ENCODE peak calls at places on chromosomes 16 and 17, in ten cellular contexts. One of them, this sample, is unnamed.

GRCh38 chr17:41697122-41697962 is 8.7 kb downstream of the EIF1 start:
- DNase-seq in MM.1S: peak; percentile 74
- DNase-seq in fibroblast of lung: peak; percentile 91
- DNase-seq in GM10248: no peak
- DNase-seq in fibroblast of mammary gland: peak; percentile 81
- DNase-seq in adrenal gland: peak; percentile 85
- DNase-seq in activated CD8-positive, alpha-beta T cell treated with anti-CD3 and anti-CD28 coated beads for 36 hours: no peak
- DNase-seq in GM06990: no peak
- DNase-seq in RWPE2: no peak
- DNase-seq in left ventricle myocardium inferior: peak; percentile 73
- DNase-seq in this sample: no peak

GRCh38 chr16:88045820-88046303 is 94.6 kb downstream of the BANP start:
- DNase-seq in GM10248: peak; percentile 86
- DNase-seq in adrenal gland: no peak
- DNase-seq in activated CD8-positive, alpha-beta T cell treated with anti-CD3 and anti-CD28 coated beads for 36 hours: no peak
- DNase-seq in RWPE2: no peak
- DNase-seq in GM06990: peak; percentile 87
- DNase-seq in fibroblast of mammary gland: no peak
- DNase-seq in MM.1S: no peak
- DNase-seq in left ventricle myocardium inferior: peak; percentile 11
- DNase-seq in fibroblast of lung: no peak
- DNase-seq in this sample: peak; percentile 84

GRCh38 chr16:11871193-11871592 is 19.9 kb upstream of the RSL1D1 start:
- DNase-seq in GM06990: no peak
- DNase-seq in RWPE2: no peak
- DNase-seq in fibroblast of lung: peak; percentile 48
- DNase-seq in fibroblast of mammary gland: peak; percentile 70
- DNase-seq in left ventricle myocardium inferior: no peak
- DNase-seq in MM.1S: no peak
- DNase-seq in activated CD8-positive, alpha-beta T cell treated with anti-CD3 and anti-CD28 coated beads for 36 hours: no peak
- DNase-seq in adrenal gland: no peak
- DNase-seq in GM10248: no peak
- DNase-seq in this sample: no peak

GRCh38 chr17:8868529-8868951 is 1.1 kb upstream of the PIK3R6 start:
- DNase-seq in fibroblast of lung: no peak
- DNase-seq in adrenal gland: no peak
- DNase-seq in GM10248: peak; percentile 56
- DNase-seq in RWPE2: no peak
- DNase-seq in left ventricle myocardium inferior: no peak
- DNase-seq in MM.1S: no peak
- DNase-seq in fibroblast of mammary gland: no peak
- DNase-seq in activated CD8-positive, alpha-beta T cell treated with anti-CD3 and anti-CD28 coated beads for 36 hours: peak; percentile 32
- DNase-seq in GM06990: no peak
- DNase-seq in this sample: peak; percentile 50

GRCh38 chr17:37770631-37771518 is 26.0 kb upstream of the HNF1B start:
- DNase-seq in GM10248: no peak
- DNase-seq in fibroblast of lung: peak; percentile 63
- DNase-seq in left ventricle myocardium inferior: peak; percentile 29
- DNase-seq in fibroblast of mammary gland: peak; percentile 56
- DNase-seq in RWPE2: no peak
- DNase-seq in MM.1S: peak; percentile 37
- DNase-seq in activated CD8-positive, alpha-beta T cell treated with anti-CD3 and anti-CD28 coated beads for 36 hours: peak; percentile 66
- DNase-seq in GM06990: no peak
- DNase-seq in adrenal gland: peak; percentile 72
- DNase-seq in this sample: no peak

GRCh38 chr17:58060596-58061191 is 22.5 kb upstream of the DYNLL2 start:
- DNase-seq in RWPE2: no peak
- DNase-seq in adrenal gland: peak; percentile 76
- DNase-seq in activated CD8-positive, alpha-beta T cell treated with anti-CD3 and anti-CD28 coated beads for 36 hours: no peak
- DNase-seq in left ventricle myocardium inferior: peak; percentile 72
- DNase-seq in fibroblast of lung: no peak
- DNase-seq in MM.1S: no peak
- DNase-seq in GM06990: no peak
- DNase-seq in GM10248: no peak
- DNase-seq in fibroblast of mammary gland: peak; percentile 22
- DNase-seq in this sample: no peak

GRCh38 chr17:63629627-63630026 is 7.4 kb downstream of the MAP3K3 start:
- DNase-seq in activated CD8-positive, alpha-beta T cell treated with anti-CD3 and anti-CD28 coated beads for 36 hours: no peak
- DNase-seq in RWPE2: no peak
- DNase-seq in left ventricle myocardium inferior: no peak
- DNase-seq in fibroblast of lung: no peak
- DNase-seq in GM06990: no peak
- DNase-seq in GM10248: no peak
- DNase-seq in fibroblast of mammary gland: no peak
- DNase-seq in adrenal gland: no peak
- DNase-seq in MM.1S: no peak
- DNase-seq in this sample: no peak

GRCh38 chr16:13109171-13109570 is 207.8 kb downstream of the SHISA9 start:
- DNase-seq in fibroblast of mammary gland: no peak
- DNase-seq in GM06990: no peak
- DNase-seq in fibroblast of lung: no peak
- DNase-seq in GM10248: no peak
- DNase-seq in left ventricle myocardium inferior: no peak
- DNase-seq in RWPE2: no peak
- DNase-seq in activated CD8-positive, alpha-beta T cell treated with anti-CD3 and anti-CD28 coated beads for 36 hours: no peak
- DNase-seq in adrenal gland: no peak
- DNase-seq in MM.1S: no peak
- DNase-seq in this sample: no peak

GRCh38 chr16:78925071-78925714 is 675.3 kb downstream of the MAF start:
- DNase-seq in fibroblast of mammary gland: peak; percentile 6
- DNase-seq in RWPE2: no peak
- DNase-seq in activated CD8-positive, alpha-beta T cell treated with anti-CD3 and anti-CD28 coated beads for 36 hours: peak; percentile 50
- DNase-seq in left ventricle myocardium inferior: peak; percentile 19
- DNase-seq in MM.1S: peak; percentile 59
- DNase-seq in fibroblast of lung: no peak
- DNase-seq in GM06990: peak; percentile 3
- DNase-seq in adrenal gland: peak; percentile 67
- DNase-seq in GM10248: no peak
- DNase-seq in this sample: peak; percentile 9

GRCh38 chr17:77677637-77678036 is 280.9 kb upstream of the TNRC6C start:
- DNase-seq in fibroblast of mammary gland: no peak
- DNase-seq in fibroblast of lung: no peak
- DNase-seq in GM06990: no peak
- DNase-seq in adrenal gland: no peak
- DNase-seq in left ventricle myocardium inferior: peak; percentile 36
- DNase-seq in GM10248: no peak
- DNase-seq in MM.1S: no peak
- DNase-seq in activated CD8-positive, alpha-beta T cell treated with anti-CD3 and anti-CD28 coated beads for 36 hours: no peak
- DNase-seq in RWPE2: no peak
- DNase-seq in this sample: no peak

GRCh38 chr17:1232786-1233185 is 37.5 kb upstream of the BHLHA9 start:
- DNase-seq in GM10248: no peak
- DNase-seq in MM.1S: no peak
- DNase-seq in fibroblast of lung: peak; percentile 58
- DNase-seq in GM06990: no peak
- DNase-seq in left ventricle myocardium inferior: no peak
- DNase-seq in fibroblast of mammary gland: peak; percentile 69
- DNase-seq in adrenal gland: no peak
- DNase-seq in activated CD8-positive, alpha-beta T cell treated with anti-CD3 and anti-CD28 coated beads for 36 hours: no peak
- DNase-seq in RWPE2: no peak
- DNase-seq in this sample: no peak

GRCh38 chr16:82384017-82384416 is 214.0 kb upstream of the MPHOSPH6 start:
- DNase-seq in fibroblast of lung: no peak
- DNase-seq in RWPE2: no peak
- DNase-seq in activated CD8-positive, alpha-beta T cell treated with anti-CD3 and anti-CD28 coated beads for 36 hours: no peak
- DNase-seq in GM06990: peak; percentile 24
- DNase-seq in GM10248: no peak
- DNase-seq in MM.1S: no peak
- DNase-seq in left ventricle myocardium inferior: no peak
- DNase-seq in fibroblast of mammary gland: no peak
- DNase-seq in adrenal gland: no peak
- DNase-seq in this sample: peak; percentile 7

GRCh38 chr17:83124871-83125514 is 45.6 kb downstream of the METRNL start:
- DNase-seq in RWPE2: no peak
- DNase-seq in GM10248: no peak
- DNase-seq in activated CD8-positive, alpha-beta T cell treated with anti-CD3 and anti-CD28 coated beads for 36 hours: peak; percentile 56
- DNase-seq in adrenal gland: no peak
- DNase-seq in left ventricle myocardium inferior: no peak
- DNase-seq in fibroblast of lung: no peak
- DNase-seq in fibroblast of mammary gland: no peak
- DNase-seq in MM.1S: no peak
- DNase-seq in GM06990: no peak
- DNase-seq in this sample: no peak

GRCh38 chr17:82281502-82282238 is 8.2 kb upstream of the CSNK1D start:
- DNase-seq in fibroblast of mammary gland: peak; percentile 58
- DNase-seq in fibroblast of lung: no peak
- DNase-seq in activated CD8-positive, alpha-beta T cell treated with anti-CD3 and anti-CD28 coated beads for 36 hours: peak; percentile 81
- DNase-seq in RWPE2: peak; percentile 93
- DNase-seq in MM.1S: no peak
- DNase-seq in adrenal gland: no peak
- DNase-seq in GM10248: no peak
- DNase-seq in GM06990: no peak
- DNase-seq in left ventricle myocardium inferior: no peak
- DNase-seq in this sample: no peak

GRCh38 chr16:57592591-57593003 is 35.8 kb upstream of the ADGRG1 start:
- DNase-seq in RWPE2: peak; percentile 36
- DNase-seq in adrenal gland: no peak
- DNase-seq in left ventricle myocardium inferior: no peak
- DNase-seq in fibroblast of mammary gland: no peak
- DNase-seq in GM10248: no peak
- DNase-seq in GM06990: no peak
- DNase-seq in activated CD8-positive, alpha-beta T cell treated with anti-CD3 and anti-CD28 coated beads for 36 hours: peak; percentile 90
- DNase-seq in fibroblast of lung: no peak
- DNase-seq in MM.1S: peak; percentile 39
- DNase-seq in this sample: no peak

GRCh38 chr17:77425791-77426641 is 285.2 kb downstream of the SEC14L1 start:
- DNase-seq in fibroblast of mammary gland: peak; percentile 92
- DNase-seq in RWPE2: peak; percentile 95
- DNase-seq in activated CD8-positive, alpha-beta T cell treated with anti-CD3 and anti-CD28 coated beads for 36 hours: peak; percentile 82
- DNase-seq in MM.1S: no peak
- DNase-seq in left ventricle myocardium inferior: no peak
- DNase-seq in GM06990: no peak
- DNase-seq in fibroblast of lung: peak; percentile 85
- DNase-seq in GM10248: no peak
- DNase-seq in adrenal gland: peak; percentile 91
- DNase-seq in this sample: no peak

GRCh38 chr17:15451681-15452080 is 15.7 kb downstream of the CDRT4 start:
- DNase-seq in RWPE2: no peak
- DNase-seq in activated CD8-positive, alpha-beta T cell treated with anti-CD3 and anti-CD28 coated beads for 36 hours: no peak
- DNase-seq in adrenal gland: no peak
- DNase-seq in left ventricle myocardium inferior: no peak
- DNase-seq in GM06990: no peak
- DNase-seq in MM.1S: no peak
- DNase-seq in GM10248: no peak
- DNase-seq in fibroblast of lung: no peak
- DNase-seq in fibroblast of mammary gland: no peak
- DNase-seq in this sample: no peak

GRCh38 chr17:40284085-40284713 is 3.5 kb upstream of the CDC6 start:
- DNase-seq in MM.1S: no peak
- DNase-seq in fibroblast of lung: peak; percentile 84
- DNase-seq in GM06990: no peak
- DNase-seq in adrenal gland: no peak
- DNase-seq in left ventricle myocardium inferior: no peak
- DNase-seq in GM10248: no peak
- DNase-seq in fibroblast of mammary gland: peak; percentile 57
- DNase-seq in RWPE2: no peak
- DNase-seq in activated CD8-positive, alpha-beta T cell treated with anti-CD3 and anti-CD28 coated beads for 36 hours: no peak
- DNase-seq in this sample: no peak
- TF ChIP-seq CTCF in MM.1S: no peak
- TF ChIP-seq CTCF in fibroblast of lung: peak; percentile 42
- TF ChIP-seq CTCF in GM06990: no peak
- TF ChIP-seq CTCF in adrenal gland: no peak
- TF ChIP-seq CTCF in left ventricle myocardium inferior: peak; percentile 34
- TF ChIP-seq CTCF in GM10248: no peak
- TF ChIP-seq CTCF in fibroblast of mammary gland: peak; percentile 41
- TF ChIP-seq CTCF in RWPE2: peak; percentile 15
- TF ChIP-seq CTCF in activated CD8-positive, alpha-beta T cell treated with anti-CD3 and anti-CD28 coated beads for 36 hours: no peak
- TF ChIP-seq CTCF in this sample: no peak

GRCh38 chr16:77897831-77898540 is 109.6 kb downstream of the VAT1L start:
- DNase-seq in GM06990: no peak
- DNase-seq in GM10248: no peak
- DNase-seq in adrenal gland: no peak
- DNase-seq in fibroblast of lung: peak; percentile 82
- DNase-seq in left ventricle myocardium inferior: no peak
- DNase-seq in RWPE2: no peak
- DNase-seq in fibroblast of mammary gland: no peak
- DNase-seq in MM.1S: no peak
- DNase-seq in activated CD8-positive, alpha-beta T cell treated with anti-CD3 and anti-CD28 coated beads for 36 hours: no peak
- DNase-seq in this sample: no peak
- TF ChIP-seq CTCF in GM06990: no peak
- TF ChIP-seq CTCF in GM10248: no peak
- TF ChIP-seq CTCF in adrenal gland: no peak
- TF ChIP-seq CTCF in fibroblast of lung: no peak
- TF ChIP-seq CTCF in left ventricle myocardium inferior: no peak
- TF ChIP-seq CTCF in RWPE2: no peak
- TF ChIP-seq CTCF in fibroblast of mammary gland: no peak
- TF ChIP-seq CTCF in MM.1S: no peak
- TF ChIP-seq CTCF in activated CD8-positive, alpha-beta T cell treated with anti-CD3 and anti-CD28 coated beads for 36 hours: no peak
- TF ChIP-seq CTCF in this sample: no peak

GRCh38 chr17:68291836-68292688 is 767 bp downstream of the ARSG start:
- DNase-seq in left ventricle myocardium inferior: peak; percentile 79
- DNase-seq in RWPE2: peak; percentile 78
- DNase-seq in fibroblast of lung: peak; percentile 59
- DNase-seq in MM.1S: peak; percentile 91
- DNase-seq in GM10248: peak; percentile 90
- DNase-seq in activated CD8-positive, alpha-beta T cell treated with anti-CD3 and anti-CD28 coated beads for 36 hours: peak; percentile 93
- DNase-seq in adrenal gland: peak; percentile 70
- DNase-seq in GM06990: peak; percentile 97
- DNase-seq in fibroblast of mammary gland: peak; percentile 55
- DNase-seq in this sample: peak; percentile 94
- TF ChIP-seq CTCF in left ventricle myocardium inferior: no peak
- TF ChIP-seq CTCF in RWPE2: no peak
- TF ChIP-seq CTCF in fibroblast of lung: peak; percentile 4
- TF ChIP-seq CTCF in MM.1S: peak; percentile 21
- TF ChIP-seq CTCF in GM10248: no peak
- TF ChIP-seq CTCF in activated CD8-positive, alpha-beta T cell treated with anti-CD3 and anti-CD28 coated beads for 36 hours: no peak
- TF ChIP-seq CTCF in adrenal gland: no peak
- TF ChIP-seq CTCF in GM06990: peak; percentile 18
- TF ChIP-seq CTCF in fibroblast of mammary gland: no peak
- TF ChIP-seq CTCF in this sample: no peak

DNA sequence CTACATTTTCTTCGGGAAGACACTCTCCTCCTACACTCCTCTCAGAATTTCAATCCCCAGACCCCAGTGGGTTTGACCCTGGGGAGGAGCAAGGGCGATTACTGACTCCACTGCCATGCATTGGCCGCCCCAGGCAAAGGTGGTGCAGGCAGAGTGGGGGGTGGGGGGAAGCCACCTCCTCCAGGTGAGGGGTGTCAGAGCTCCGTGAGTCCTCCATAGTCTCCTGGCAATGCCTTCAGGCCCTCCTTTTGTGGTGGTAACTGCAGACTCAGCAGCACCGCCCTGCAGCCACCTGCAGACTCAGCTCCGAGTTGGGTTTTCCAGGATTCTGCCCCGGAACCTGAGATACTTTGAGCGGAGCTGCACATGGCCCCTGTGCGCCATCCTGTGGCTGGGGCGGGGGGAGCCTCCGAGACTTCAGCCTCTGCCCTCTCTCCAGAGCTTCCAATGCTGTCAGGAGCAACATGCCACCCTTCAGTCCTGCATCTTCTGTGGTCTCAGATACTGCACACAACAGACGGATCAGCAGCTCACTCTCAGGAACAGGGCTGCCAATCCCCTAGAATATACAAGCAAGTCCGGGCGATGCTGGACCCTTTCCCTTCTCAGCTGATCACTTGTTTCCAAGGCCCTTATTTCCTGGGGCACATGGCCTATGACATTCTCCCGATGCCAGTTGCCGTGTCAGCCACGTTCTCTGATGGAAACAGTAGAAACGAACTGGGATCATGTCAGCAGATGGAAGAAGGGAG is 2.4 kb upstream of the SLC47A2 start:
- DNase-seq in GM06990: no peak
- DNase-seq in GM10248: no peak
- DNase-seq in activated CD8-positive, alpha-beta T cell treated with anti-CD3 and anti-CD28 coated beads for 36 hours: no peak
- DNase-seq in adrenal gland: no peak
- DNase-seq in MM.1S: peak; percentile 60
- DNase-seq in fibroblast of lung: no peak
- DNase-seq in RWPE2: no peak
- DNase-seq in fibroblast of mammary gland: no peak
- DNase-seq in left ventricle myocardium inferior: no peak
- DNase-seq in this sample: no peak
- TF ChIP-seq CTCF in GM06990: peak; percentile 21
- TF ChIP-seq CTCF in GM10248: peak; percentile 1
- TF ChIP-seq CTCF in activated CD8-positive, alpha-beta T cell treated with anti-CD3 and anti-CD28 coated beads for 36 hours: no peak
- TF ChIP-seq CTCF in adrenal gland: peak; percentile 14
- TF ChIP-seq CTCF in MM.1S: peak; percentile 53
- TF ChIP-seq CTCF in fibroblast of lung: no peak
- TF ChIP-seq CTCF in RWPE2: no peak
- TF ChIP-seq CTCF in fibroblast of mammary gland: no peak
- TF ChIP-seq CTCF in left ventricle myocardium inferior: no peak
- TF ChIP-seq CTCF in this sample: no peak

This sample was measured in GM20000.